ENCODE peak calls at places on chromosomes 13 and 19, in five cellular contexts. P, U, C, F and K are unnamed samples.

GRCh38 chr13:82506805-82507404 is 1375.4 kb downstream of the SLITRK1 start:
- ATAC-seq in P (no peak), U (no peak), F (no peak), C (no peak), K (no peak)

GRCh38 chr19:19050104-19050503 is 13.7 kb upstream of the SLC25A42 start:
- ATAC-seq in C (no peak), P (no peak), F (no peak), U (no peak), K (no peak)

GRCh38 chr19:4557186-4557970 is 2.1 kb downstream of the SEMA6B start:
- ATAC-seq in F (no peak), U (peak; percentile 40), P (no peak), C (no peak), K (no peak)

GRCh38 chr19:48918801-48919247 is 14.7 kb upstream of the DHDH start:
- ATAC-seq in U (peak; percentile 75), P (no peak), F (no peak), C (peak; percentile 53), K (peak; percentile 12)

GRCh38 chr19:42965204-42965603 is 28.2 kb upstream of the PSG7 start:
- ATAC-seq in F (no peak), U (no peak), C (no peak), P (no peak), K (no peak)

GRCh38 chr19:38209152-38209551 is 14.9 kb downstream of the DPF1 start:
- ATAC-seq in C (peak; percentile 3), U (no peak), F (no peak), P (no peak), K (no peak)

GRCh38 chr13:76754414-76754813 is 131.8 kb downstream of the KCTD12 start:
- ATAC-seq in U (no peak), F (no peak), P (no peak), C (no peak), K (peak; percentile 51)

GRCh38 chr13:33645591-33646554 is 172.1 kb upstream of the RFC3 start:
- ATAC-seq in F (no peak), C (no peak), U (no peak), P (no peak), K (no peak)

GRCh38 chr19:55674459-55674840 is 576 bp upstream of the EPN1 start:
- ATAC-seq in C (no peak), P (no peak), U (no peak), F (no peak), K (no peak)

GRCh38 chr13:72643339-72643989 is 84.0 kb downstream of the MZT1 start:
- ATAC-seq in P (no peak), U (no peak), F (no peak), C (peak; percentile 56), K (no peak)

GRCh38 chr13:114259974-114260373 is 21.4 kb upstream of the UPF3A start:
- ATAC-seq in P (no peak), F (no peak), C (peak; percentile 81), U (no peak), K (no peak)

GRCh38 chr13:77033717-77034302 is 6.9 kb upstream of the FBXL3 start:
- ATAC-seq in U (peak; percentile 85), F (no peak), C (no peak), P (no peak), K (no peak)

GRCh38 chr19:57310792-57311191 is 9.5 kb upstream of the ZNF543 start:
- ATAC-seq in P (no peak), U (no peak), F (no peak), C (no peak), K (no peak)

GRCh38 chr13:111131048-111131447 is 15.9 kb downstream of the ARHGEF7 start:
- ATAC-seq in C (no peak), U (no peak), P (no peak), F (no peak), K (no peak)

GRCh38 chr13:80168089-80168850 is 172.7 kb downstream of the SPRY2 start:
- ATAC-seq in P (peak; percentile 44), C (peak; percentile 54), U (no peak), F (peak; percentile 34), K (no peak)

GRCh38 chr19:47550129-47550528 is 22.8 kb downstream of the ZNF541 start:
- ATAC-seq in U (no peak), C (no peak), F (no peak), P (no peak), K (no peak)

GRCh38 chr13:38767506-38768265 is 80.8 kb downstream of the FREM2 start:
- ATAC-seq in U (no peak), P (no peak), C (no peak), F (peak; percentile 79), K (no peak)

GRCh38 chr13:22427783-22428182 is 753.0 kb upstream of the SGCG start:
- ATAC-seq in F (peak; percentile 53), P (no peak), C (no peak), U (no peak), K (no peak)

GRCh38 chr19:35860818-35861639 is 4.3 kb downstream of the KIRREL2 start:
- ATAC-seq in C (peak; percentile 57), F (no peak), P (peak; percentile 27), U (peak; percentile 28), K (no peak)

GRCh38 chr13:91710733-91711132 is 312.3 kb downstream of the GPC5 start:
- ATAC-seq in C (no peak), P (no peak), U (no peak), F (no peak), K (no peak)

GRCh38 chr13:39362652-39363390 is 240.2 kb downstream of the LHFPL6 start:
- ATAC-seq in C (no peak), F (no peak), P (no peak), U (no peak), K (peak; percentile 58)